ENCODE peak calls at places on chromosomes 6 and 20, in six cellular contexts. One of them, this sample, is unnamed.

GRCh38 chr6:139156571-139156970 is 21.7 kb downstream of the HECA start:
- DNase-seq in GM12878: no peak
- DNase-seq in AG09309: no peak
- DNase-seq in heart left ventricle: no peak
- DNase-seq in osteoblast: no peak
- DNase-seq in AG10803: no peak
- DNase-seq in this sample: no peak

GRCh38 chr6:122789862-122790739 is 1.0 kb downstream of the SMPDL3A start:
- DNase-seq in osteoblast: peak; percentile 75
- DNase-seq in AG09309: no peak
- DNase-seq in AG10803: peak; percentile 11
- DNase-seq in GM12878: no peak
- DNase-seq in heart left ventricle: peak; percentile 36
- DNase-seq in this sample: peak; percentile 56

GRCh38 chr6:109001554-109001953 is 93.1 kb downstream of the SESN1 start:
- DNase-seq in AG10803: no peak
- DNase-seq in AG09309: no peak
- DNase-seq in osteoblast: no peak
- DNase-seq in heart left ventricle: no peak
- DNase-seq in GM12878: no peak
- DNase-seq in this sample: no peak

GRCh38 chr6:42281016-42281533 is 63.4 kb upstream of the MRPS10 start:
- DNase-seq in heart left ventricle: no peak
- DNase-seq in AG10803: no peak
- DNase-seq in osteoblast: no peak
- DNase-seq in GM12878: no peak
- DNase-seq in AG09309: no peak
- DNase-seq in this sample: no peak

GRCh38 chr6:73612611-73613010 is 41.2 kb downstream of the SLC17A5 start:
- DNase-seq in AG09309: no peak
- DNase-seq in heart left ventricle: no peak
- DNase-seq in AG10803: no peak
- DNase-seq in GM12878: no peak
- DNase-seq in osteoblast: no peak
- DNase-seq in this sample: no peak

GRCh38 chr20:2131366-2131765 is 29.7 kb downstream of the STK35 start:
- DNase-seq in heart left ventricle: no peak
- DNase-seq in GM12878: no peak
- DNase-seq in AG09309: no peak
- DNase-seq in AG10803: peak; percentile 56
- DNase-seq in osteoblast: no peak
- DNase-seq in this sample: peak; percentile 65

GRCh38 chr6:135506270-135506997 is 8.9 kb upstream of the AHI1 start:
- DNase-seq in osteoblast: no peak
- DNase-seq in AG10803: peak; percentile 56
- DNase-seq in GM12878: no peak
- DNase-seq in heart left ventricle: no peak
- DNase-seq in AG09309: no peak
- DNase-seq in this sample: peak; percentile 65

GRCh38 chr6:24859608-24860007 is 60.9 kb upstream of the ARMH2 start:
- DNase-seq in AG10803: peak; percentile 43
- DNase-seq in AG09309: no peak
- DNase-seq in GM12878: no peak
- DNase-seq in osteoblast: no peak
- DNase-seq in heart left ventricle: no peak
- DNase-seq in this sample: no peak

GRCh38 chr6:551405-551804 is 105.5 kb downstream of the HUS1B start:
- DNase-seq in AG10803: peak; percentile 9
- DNase-seq in GM12878: no peak
- DNase-seq in heart left ventricle: no peak
- DNase-seq in osteoblast: no peak
- DNase-seq in AG09309: no peak
- DNase-seq in this sample: peak; percentile 42

GRCh38 chr20:50690979-50691584 is at the start of gene RIPOR3:
- DNase-seq in GM12878: no peak
- DNase-seq in osteoblast: no peak
- DNase-seq in AG10803: peak; percentile 24
- DNase-seq in AG09309: no peak
- DNase-seq in heart left ventricle: peak; percentile 45
- DNase-seq in this sample: peak; percentile 16

GRCh38 chr6:12185081-12185673 is 105.0 kb upstream of the EDN1 start:
- DNase-seq in AG10803: no peak
- DNase-seq in AG09309: no peak
- DNase-seq in osteoblast: no peak
- DNase-seq in heart left ventricle: no peak
- DNase-seq in GM12878: no peak
- DNase-seq in this sample: no peak

GRCh38 chr20:922781-923180 is 6.6 kb upstream of the ANGPT4 start:
- DNase-seq in heart left ventricle: no peak
- DNase-seq in osteoblast: no peak
- DNase-seq in AG09309: no peak
- DNase-seq in AG10803: no peak
- DNase-seq in GM12878: no peak
- DNase-seq in this sample: no peak

GRCh38 chr6:119195848-119196247 is 117.4 kb upstream of the FAM184A start:
- DNase-seq in heart left ventricle: no peak
- DNase-seq in AG10803: no peak
- DNase-seq in GM12878: no peak
- DNase-seq in AG09309: no peak
- DNase-seq in osteoblast: no peak
- DNase-seq in this sample: no peak

GRCh38 chr6:145752638-145753037 is 17.3 kb upstream of the EPM2A start:
- DNase-seq in osteoblast: no peak
- DNase-seq in AG09309: no peak
- DNase-seq in heart left ventricle: no peak
- DNase-seq in AG10803: no peak
- DNase-seq in GM12878: no peak
- DNase-seq in this sample: no peak

GRCh38 chr6:146968041-146968760 is 236.0 kb upstream of the STXBP5 start:
- DNase-seq in osteoblast: peak; percentile 84
- DNase-seq in GM12878: no peak
- DNase-seq in AG09309: peak; percentile 50
- DNase-seq in heart left ventricle: no peak
- DNase-seq in AG10803: peak; percentile 84
- DNase-seq in this sample: peak; percentile 86

GRCh38 chr6:46357591-46357990 is 133.7 kb downstream of the RCAN2 start:
- DNase-seq in AG10803: no peak
- DNase-seq in AG09309: no peak
- DNase-seq in GM12878: no peak
- DNase-seq in heart left ventricle: no peak
- DNase-seq in osteoblast: no peak
- DNase-seq in this sample: no peak

GRCh38 chr20:1933465-1933870 is 38.3 kb downstream of the SIRPA start:
- DNase-seq in osteoblast: peak; percentile 89
- DNase-seq in AG09309: peak; percentile 33
- DNase-seq in heart left ventricle: peak; percentile 85
- DNase-seq in AG10803: peak; percentile 84
- DNase-seq in GM12878: no peak
- DNase-seq in this sample: no peak

GRCh38 chr6:107689190-107689589 is 134.9 kb downstream of the SCML4 start:
- DNase-seq in osteoblast: no peak
- DNase-seq in heart left ventricle: no peak
- DNase-seq in GM12878: no peak
- DNase-seq in AG09309: no peak
- DNase-seq in AG10803: no peak
- DNase-seq in this sample: no peak

GRCh38 chr6:44271406-44271723 is 1.1 kb downstream of the TMEM151B start:
- DNase-seq in AG10803: no peak
- DNase-seq in osteoblast: peak; percentile 76
- DNase-seq in GM12878: no peak
- DNase-seq in AG09309: no peak
- DNase-seq in heart left ventricle: no peak
- DNase-seq in this sample: no peak

GRCh38 chr6:44269921-44270525 is at the start of gene TMEM151B:
- DNase-seq in GM12878: no peak
- DNase-seq in heart left ventricle: no peak
- DNase-seq in osteoblast: peak; percentile 82
- DNase-seq in AG10803: no peak
- DNase-seq in AG09309: no peak
- DNase-seq in this sample: no peak

GRCh38 chr6:44269168-44269920 is 906 bp upstream of the TMEM151B start:
- DNase-seq in heart left ventricle: no peak
- DNase-seq in AG10803: no peak
- DNase-seq in AG09309: no peak
- DNase-seq in osteoblast: peak; percentile 82
- DNase-seq in GM12878: no peak
- DNase-seq in this sample: no peak

GRCh38 chr6:44271914-44272313 is 1.7 kb downstream of the TMEM151B start:
- DNase-seq in AG10803: no peak
- DNase-seq in GM12878: no peak
- DNase-seq in osteoblast: peak; percentile 86
- DNase-seq in AG09309: no peak
- DNase-seq in heart left ventricle: no peak
- DNase-seq in this sample: no peak

DNA sequence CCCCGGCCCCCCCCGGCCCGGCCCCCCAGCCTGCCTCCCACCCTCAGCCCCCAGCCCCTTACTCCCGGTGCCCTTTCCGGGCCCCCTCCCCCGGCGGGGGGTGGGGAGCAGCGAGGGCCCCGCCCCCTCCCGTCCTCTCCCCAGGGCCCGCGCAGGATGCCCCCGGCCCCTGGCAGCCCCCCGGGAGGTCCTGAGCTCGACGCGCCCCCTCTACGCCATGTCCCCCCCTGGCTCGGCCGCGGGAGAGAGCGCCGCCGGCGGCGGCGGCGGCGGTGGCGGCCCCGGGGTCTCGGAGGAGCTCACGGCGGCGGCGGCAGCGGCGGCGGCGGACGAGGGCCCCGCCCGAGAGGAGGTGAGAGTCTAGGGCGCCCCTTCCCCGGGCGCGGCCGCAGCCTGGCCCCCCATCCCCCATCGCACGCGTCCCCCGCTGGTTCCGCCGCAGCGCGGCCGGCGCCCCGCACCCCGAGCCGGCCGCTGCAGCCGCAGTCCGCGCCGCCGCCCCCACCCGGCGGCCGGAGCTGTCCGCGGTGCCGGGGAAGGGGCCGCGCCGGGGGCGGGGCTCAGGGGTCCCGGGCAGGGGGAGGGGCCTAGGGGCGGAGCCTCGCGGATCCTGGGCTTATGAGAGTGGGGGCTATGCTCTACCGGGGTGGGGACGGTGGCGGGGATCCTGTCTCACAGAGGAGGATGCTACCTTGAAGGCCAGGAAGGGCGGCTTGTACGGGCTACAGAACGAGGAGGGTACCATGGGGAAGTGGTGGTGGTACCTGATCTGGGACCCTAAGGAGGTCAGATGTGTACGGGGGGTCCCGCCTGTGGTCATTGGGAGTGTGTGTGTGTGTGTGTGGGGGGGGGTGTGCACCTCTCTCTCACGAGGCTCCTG is 516 bp downstream of the TMEM151B start:
- DNase-seq in heart left ventricle: no peak
- DNase-seq in AG10803: no peak
- DNase-seq in AG09309: no peak
- DNase-seq in osteoblast: peak; percentile 91
- DNase-seq in GM12878: no peak
- DNase-seq in this sample: no peak
- TF ChIP-seq CTCF in heart left ventricle: no peak
- TF ChIP-seq CTCF in AG10803: no peak
- TF ChIP-seq CTCF in AG09309: no peak
- TF ChIP-seq CTCF in osteoblast: no peak
- TF ChIP-seq CTCF in GM12878: no peak
- TF ChIP-seq CTCF in this sample: no peak

DNA sequence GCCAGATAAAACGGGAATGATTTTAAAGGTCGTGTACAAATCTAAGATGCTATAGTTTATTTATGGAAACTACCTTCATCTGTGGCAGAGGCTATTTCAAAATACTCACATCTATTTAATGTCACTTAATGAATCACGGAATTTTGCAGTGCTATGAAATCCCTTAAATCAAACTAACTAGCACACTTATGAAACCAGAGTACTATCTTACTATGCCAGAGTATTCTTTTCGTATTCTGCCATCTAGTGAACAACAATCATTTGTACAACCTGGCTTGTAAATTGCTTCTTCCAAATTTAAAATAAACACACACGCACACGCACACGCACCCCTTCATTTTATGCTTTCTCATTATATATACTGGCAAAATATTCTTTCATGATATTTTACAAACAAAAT is 78.0 kb upstream of the BMP5 start:
- DNase-seq in AG10803: peak; percentile 66
- DNase-seq in osteoblast: no peak
- DNase-seq in heart left ventricle: no peak
- DNase-seq in AG09309: peak; percentile 52
- DNase-seq in GM12878: no peak
- DNase-seq in this sample: peak; percentile 63
- H3K4me3 ChIP-seq in AG10803: peak overlapping the region; percentile 3
- H3K4me3 ChIP-seq in osteoblast: peak overlapping the region; percentile 29
- H3K4me3 ChIP-seq in heart left ventricle: peak overlapping the region; percentile 26
- H3K4me3 ChIP-seq in AG09309: no peak overlapping the region
- H3K4me3 ChIP-seq in GM12878: no peak overlapping the region
- H3K4me3 ChIP-seq in this sample: no peak overlapping the region

GRCh38 chr6:5425797-5426196 is 164.5 kb downstream of the FARS2 start:
- DNase-seq in heart left ventricle: no peak
- DNase-seq in GM12878: no peak
- DNase-seq in AG09309: no peak
- DNase-seq in osteoblast: no peak
- DNase-seq in AG10803: no peak
- DNase-seq in this sample: no peak

GRCh38 chr6:5425267-5425666 is 164.0 kb downstream of the FARS2 start:
- DNase-seq in AG09309: no peak
- DNase-seq in heart left ventricle: no peak
- DNase-seq in GM12878: no peak
- DNase-seq in osteoblast: no peak
- DNase-seq in AG10803: no peak
- DNase-seq in this sample: no peak

GRCh38 chr6:5423251-5423650 is 161.9 kb downstream of the FARS2 start:
- DNase-seq in heart left ventricle: no peak
- DNase-seq in AG09309: no peak
- DNase-seq in GM12878: no peak
- DNase-seq in AG10803: no peak
- DNase-seq in osteoblast: no peak
- DNase-seq in this sample: no peak

GRCh38 chr6:5422321-5422915 is 161.1 kb downstream of the FARS2 start:
- DNase-seq in heart left ventricle: no peak
- DNase-seq in osteoblast: peak; percentile 78
- DNase-seq in GM12878: no peak
- DNase-seq in AG10803: peak; percentile 54
- DNase-seq in AG09309: no peak
- DNase-seq in this sample: peak; percentile 59
- TF ChIP-seq CTCF in heart left ventricle: peak; percentile 10
- TF ChIP-seq CTCF in osteoblast: peak; percentile 83
- TF ChIP-seq CTCF in GM12878: peak; percentile 46
- TF ChIP-seq CTCF in AG10803: peak; percentile 87
- TF ChIP-seq CTCF in AG09309: peak; percentile 84
- TF ChIP-seq CTCF in this sample: peak; percentile 78

GRCh38 chr6:89148016-89148750 is 2.3 kb downstream of the PM20D2 start:
- DNase-seq in AG10803: no peak
- DNase-seq in heart left ventricle: no peak
- DNase-seq in osteoblast: no peak
- DNase-seq in AG09309: no peak
- DNase-seq in GM12878: no peak
- DNase-seq in this sample: no peak
- H3K4me3 ChIP-seq in AG10803: no peak overlapping the region
- H3K4me3 ChIP-seq in heart left ventricle: no peak overlapping the region
- H3K4me3 ChIP-seq in osteoblast: no peak overlapping the region
- H3K4me3 ChIP-seq in AG09309: no peak overlapping the region
- H3K4me3 ChIP-seq in GM12878: no peak overlapping the region
- H3K4me3 ChIP-seq in this sample: no peak overlapping the region

GRCh38 chr6:127564761-127565160 is 12.2 kb upstream of the C6orf58 start:
- DNase-seq in osteoblast: no peak
- DNase-seq in GM12878: no peak
- DNase-seq in AG09309: no peak
- DNase-seq in AG10803: peak; percentile 4
- DNase-seq in heart left ventricle: no peak
- DNase-seq in this sample: no peak
- TF ChIP-seq CTCF in osteoblast: no peak
- TF ChIP-seq CTCF in GM12878: no peak
- TF ChIP-seq CTCF in AG09309: no peak
- TF ChIP-seq CTCF in AG10803: no peak
- TF ChIP-seq CTCF in heart left ventricle: no peak
- TF ChIP-seq CTCF in this sample: no peak

GRCh38 chr6:110399219-110400071 is 15.9 kb downstream of the DDO start:
- DNase-seq in GM12878: no peak
- DNase-seq in osteoblast: no peak
- DNase-seq in heart left ventricle: peak; percentile 33
- DNase-seq in AG10803: no peak
- DNase-seq in AG09309: no peak
- DNase-seq in this sample: no peak
- H3K4me3 ChIP-seq in GM12878: no peak overlapping the region
- H3K4me3 ChIP-seq in osteoblast: peak overlapping the region; percentile 66
- H3K4me3 ChIP-seq in heart left ventricle: peak overlapping the region; percentile 41
- H3K4me3 ChIP-seq in AG10803: peak overlapping the region; percentile 52
- H3K4me3 ChIP-seq in AG09309: peak overlapping the region; percentile 21
- H3K4me3 ChIP-seq in this sample: peak overlapping the region; percentile 11

This sample was measured in astrocyte of the spinal cord.